ENCODE peak calls at places on chromosomes 4 and X, in five cellular contexts. One of them, this sample, is unnamed.
A peak's percentile ranks its signal among the peaks of the same experiment; 100 is the strongest.

GRCh38 chr4:15150636-15151432 is 148.6 kb downstream of the CPEB2 start:
- DNase-seq in cardiac muscle cell: no peak
- DNase-seq in PC-9: no peak
- DNase-seq in sigmoid colon: no peak
- DNase-seq in aorta: no peak
- DNase-seq in this sample: no peak

GRCh38 chr4:8345946-8346814 is 76.6 kb downstream of the HTRA3 start:
- DNase-seq in sigmoid colon: peak; percentile 40
- DNase-seq in PC-9: no peak
- DNase-seq in cardiac muscle cell: no peak
- DNase-seq in aorta: peak; percentile 26
- DNase-seq in this sample: no peak

GRCh38 chr4:109877400-109877799 is 29.5 kb downstream of the LRIT3 start:
- DNase-seq in PC-9: no peak
- DNase-seq in aorta: no peak
- DNase-seq in sigmoid colon: no peak
- DNase-seq in cardiac muscle cell: no peak
- DNase-seq in this sample: no peak

GRCh38 chr4:42750091-42750490 is 93.2 kb upstream of the ATP8A1 start:
- DNase-seq in PC-9: no peak
- DNase-seq in aorta: no peak
- DNase-seq in cardiac muscle cell: peak; percentile 45
- DNase-seq in sigmoid colon: no peak
- DNase-seq in this sample: peak; percentile 17

GRCh38 chr4:112099701-112100289 is 45.5 kb upstream of the FAM241A start:
- DNase-seq in sigmoid colon: no peak
- DNase-seq in cardiac muscle cell: peak; percentile 55
- DNase-seq in aorta: no peak
- DNase-seq in PC-9: no peak
- DNase-seq in this sample: no peak

GRCh38 chrX:153649178-153649914 is 2.3 kb downstream of the DUSP9 start:
- DNase-seq in PC-9: peak; percentile 42
- DNase-seq in cardiac muscle cell: peak; percentile 48
- DNase-seq in sigmoid colon: peak; percentile 49
- DNase-seq in aorta: peak; percentile 62
- DNase-seq in this sample: no peak

GRCh38 chr4:110808371-110808878 is 185.5 kb upstream of the PITX2 start:
- DNase-seq in aorta: no peak
- DNase-seq in sigmoid colon: no peak
- DNase-seq in cardiac muscle cell: no peak
- DNase-seq in PC-9: no peak
- DNase-seq in this sample: no peak

GRCh38 chr4:169404959-169405358 is 134.2 kb upstream of the SH3RF1 start:
- DNase-seq in PC-9: no peak
- DNase-seq in aorta: no peak
- DNase-seq in sigmoid colon: no peak
- DNase-seq in cardiac muscle cell: no peak
- DNase-seq in this sample: no peak

GRCh38 chr4:38387348-38387747 is 276.7 kb upstream of the KLF3 start:
- DNase-seq in sigmoid colon: peak; percentile 81
- DNase-seq in PC-9: no peak
- DNase-seq in aorta: no peak
- DNase-seq in cardiac muscle cell: peak; percentile 29
- DNase-seq in this sample: no peak

GRCh38 chrX:152138388-152138784 is at the start of gene MAGEA10:
- DNase-seq in cardiac muscle cell: no peak
- DNase-seq in PC-9: no peak
- DNase-seq in aorta: no peak
- DNase-seq in sigmoid colon: no peak
- DNase-seq in this sample: no peak

GRCh38 chr4:111883557-111883999 is 261.7 kb upstream of the FAM241A start:
- DNase-seq in sigmoid colon: no peak
- DNase-seq in PC-9: no peak
- DNase-seq in cardiac muscle cell: no peak
- DNase-seq in aorta: no peak
- DNase-seq in this sample: no peak

GRCh38 chr4:169231647-169232262 is 39.0 kb downstream of the SH3RF1 start:
- DNase-seq in cardiac muscle cell: no peak
- DNase-seq in PC-9: no peak
- DNase-seq in aorta: no peak
- DNase-seq in sigmoid colon: no peak
- DNase-seq in this sample: no peak

GRCh38 chr4:139918994-139919393 is 235.0 kb downstream of the MAML3 start:
- DNase-seq in PC-9: no peak
- DNase-seq in aorta: no peak
- DNase-seq in cardiac muscle cell: no peak
- DNase-seq in sigmoid colon: no peak
- DNase-seq in this sample: no peak

GRCh38 chrX:105837227-105837626 is 14.9 kb downstream of the NRK start:
- DNase-seq in aorta: peak; percentile 75
- DNase-seq in sigmoid colon: peak; percentile 86
- DNase-seq in cardiac muscle cell: peak; percentile 46
- DNase-seq in PC-9: peak; percentile 58
- DNase-seq in this sample: no peak

GRCh38 chr4:183861426-183861825 is 43.7 kb upstream of the STOX2 start:
- DNase-seq in cardiac muscle cell: no peak
- DNase-seq in aorta: no peak
- DNase-seq in sigmoid colon: no peak
- DNase-seq in PC-9: no peak
- DNase-seq in this sample: no peak

GRCh38 chr4:126702747-126703146 is 930.0 kb upstream of the INTU start:
- DNase-seq in sigmoid colon: no peak
- DNase-seq in aorta: no peak
- DNase-seq in PC-9: no peak
- DNase-seq in cardiac muscle cell: no peak
- DNase-seq in this sample: no peak
- H3K27ac ChIP-seq in sigmoid colon: no peak overlapping the region
- H3K27ac ChIP-seq in aorta: no peak overlapping the region
- H3K27ac ChIP-seq in PC-9: no peak overlapping the region
- H3K27ac ChIP-seq in cardiac muscle cell: no peak overlapping the region
- H3K27ac ChIP-seq in this sample: no peak overlapping the region

DNA sequence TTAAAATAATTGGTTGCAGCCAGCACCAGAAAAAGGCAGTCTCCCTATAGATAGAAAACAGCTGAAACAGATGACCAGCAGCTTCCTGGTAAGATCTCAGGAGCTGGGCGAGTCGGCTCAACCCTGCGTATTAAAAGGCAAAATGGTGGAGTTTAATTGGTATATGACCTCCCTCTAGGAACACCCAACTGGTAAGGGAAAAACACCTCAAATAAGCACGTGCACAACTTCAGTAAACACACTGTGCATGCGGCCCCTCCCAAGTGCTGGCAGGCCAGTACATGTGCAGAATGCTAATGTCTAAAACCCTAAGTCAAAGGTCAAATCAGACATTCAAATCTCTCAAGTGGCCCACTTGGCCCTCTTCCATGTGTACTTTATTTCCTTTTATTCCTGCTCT is 103.2 kb upstream of the PDE5A start:
- DNase-seq in PC-9: no peak
- DNase-seq in sigmoid colon: no peak
- DNase-seq in aorta: no peak
- DNase-seq in cardiac muscle cell: no peak
- DNase-seq in this sample: no peak
- H3K27ac ChIP-seq in PC-9: no peak overlapping the region
- H3K27ac ChIP-seq in sigmoid colon: no peak overlapping the region
- H3K27ac ChIP-seq in aorta: peak overlapping the region; percentile 81
- H3K27ac ChIP-seq in cardiac muscle cell: no peak overlapping the region
- H3K27ac ChIP-seq in this sample: no peak overlapping the region

DNA sequence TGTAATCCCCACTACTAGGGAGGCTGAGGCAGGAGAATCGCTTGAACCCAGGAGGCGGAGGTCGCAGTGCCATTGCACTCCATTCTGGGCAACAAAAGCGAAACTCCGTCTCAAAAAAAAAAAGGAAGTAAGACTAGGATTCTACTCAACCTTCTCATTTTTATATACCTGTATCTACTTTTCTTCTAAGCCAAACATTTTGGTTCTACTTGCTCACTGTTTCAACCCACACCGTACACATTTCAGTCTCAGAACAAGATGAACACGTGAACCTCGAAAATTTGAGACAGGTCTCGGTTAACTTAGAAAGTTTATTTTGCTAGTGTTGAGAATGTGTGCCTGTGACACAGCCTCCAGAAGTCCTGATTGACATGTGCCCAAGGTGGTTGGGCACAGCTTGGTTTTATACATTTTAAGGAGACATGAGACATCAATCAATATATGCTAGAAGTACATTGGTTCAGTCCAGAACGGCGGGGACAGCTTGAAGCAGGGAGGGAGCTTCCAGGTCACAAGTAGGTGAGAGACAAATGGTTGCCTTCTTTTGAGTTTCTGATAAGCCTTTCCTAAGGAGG is 3.7 kb downstream of the ADD1 start:
- DNase-seq in cardiac muscle cell: no peak
- DNase-seq in aorta: no peak
- DNase-seq in sigmoid colon: no peak
- DNase-seq in PC-9: no peak
- DNase-seq in this sample: no peak
- H3K27ac ChIP-seq in cardiac muscle cell: no peak overlapping the region
- H3K27ac ChIP-seq in aorta: no peak overlapping the region
- H3K27ac ChIP-seq in sigmoid colon: peak overlapping the region; percentile 61
- H3K27ac ChIP-seq in PC-9: no peak overlapping the region
- H3K27ac ChIP-seq in this sample: no peak overlapping the region

DNA sequence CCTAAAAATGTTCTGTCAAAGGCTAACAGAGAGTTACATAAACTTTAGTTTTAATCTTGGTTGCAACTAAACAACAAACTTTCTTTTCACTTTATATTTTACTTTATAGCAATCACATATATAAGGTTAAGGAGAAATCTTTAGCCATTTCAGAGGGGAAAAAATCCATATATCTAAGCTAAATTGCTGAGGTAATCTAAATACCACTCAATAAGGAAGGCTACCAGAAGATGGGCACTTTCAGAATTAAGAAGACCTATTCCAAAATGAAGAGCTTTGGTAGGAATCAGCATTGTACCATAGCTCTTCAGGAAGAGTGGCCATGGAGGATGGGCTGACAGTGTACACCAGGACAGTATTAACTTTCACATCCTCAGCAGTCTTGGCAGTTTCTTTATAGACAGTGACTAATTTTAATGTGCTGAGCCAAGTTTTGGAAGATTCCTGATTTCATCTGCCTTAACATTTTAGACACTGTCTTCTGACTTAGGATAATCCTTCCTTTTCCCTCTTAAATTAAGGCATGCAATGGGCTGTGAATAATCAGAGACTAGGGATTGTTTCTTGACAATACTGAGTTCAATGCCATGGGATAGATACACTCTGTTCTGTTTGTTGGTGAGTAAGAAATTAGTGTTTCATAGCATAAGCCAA is 7.1 kb downstream of the FAT4 start:
- DNase-seq in PC-9: no peak
- DNase-seq in cardiac muscle cell: no peak
- DNase-seq in sigmoid colon: no peak
- DNase-seq in aorta: no peak
- DNase-seq in this sample: no peak
- H3K27ac ChIP-seq in PC-9: no peak overlapping the region
- H3K27ac ChIP-seq in cardiac muscle cell: no peak overlapping the region
- H3K27ac ChIP-seq in sigmoid colon: peak overlapping the region; percentile 68
- H3K27ac ChIP-seq in aorta: no peak overlapping the region
- H3K27ac ChIP-seq in this sample: peak overlapping the region; percentile 43

GRCh38 chr4:145909331-145909730 is 29.3 kb downstream of the ZNF827 start:
- DNase-seq in sigmoid colon: peak; percentile 92
- DNase-seq in cardiac muscle cell: peak; percentile 64
- DNase-seq in aorta: no peak
- DNase-seq in PC-9: peak; percentile 86
- DNase-seq in this sample: peak; percentile 10

GRCh38 chr4:145904413-145905177 is 34.0 kb downstream of the ZNF827 start:
- DNase-seq in PC-9: no peak
- DNase-seq in sigmoid colon: no peak
- DNase-seq in cardiac muscle cell: no peak
- DNase-seq in aorta: no peak
- DNase-seq in this sample: no peak

GRCh38 chr4:145907363-145907762 is 31.3 kb downstream of the ZNF827 start:
- DNase-seq in cardiac muscle cell: no peak
- DNase-seq in PC-9: no peak
- DNase-seq in sigmoid colon: no peak
- DNase-seq in aorta: no peak
- DNase-seq in this sample: no peak

GRCh38 chr4:145909773-145910172 is 28.9 kb downstream of the ZNF827 start:
- DNase-seq in sigmoid colon: no peak
- DNase-seq in PC-9: peak; percentile 55
- DNase-seq in aorta: no peak
- DNase-seq in cardiac muscle cell: no peak
- DNase-seq in this sample: no peak

GRCh38 chr4:145907827-145908226 is 30.8 kb downstream of the ZNF827 start:
- DNase-seq in PC-9: no peak
- DNase-seq in aorta: no peak
- DNase-seq in cardiac muscle cell: no peak
- DNase-seq in sigmoid colon: no peak
- DNase-seq in this sample: no peak
- H3K27ac ChIP-seq in PC-9: no peak overlapping the region
- H3K27ac ChIP-seq in aorta: no peak overlapping the region
- H3K27ac ChIP-seq in cardiac muscle cell: peak overlapping the region; percentile 27
- H3K27ac ChIP-seq in sigmoid colon: no peak overlapping the region
- H3K27ac ChIP-seq in this sample: no peak overlapping the region

GRCh38 chrX:19877431-19877830 is 10.0 kb downstream of the SH3KBP1 start:
- DNase-seq in PC-9: no peak
- DNase-seq in sigmoid colon: no peak
- DNase-seq in aorta: no peak
- DNase-seq in cardiac muscle cell: no peak
- DNase-seq in this sample: no peak
- H3K27ac ChIP-seq in PC-9: no peak overlapping the region
- H3K27ac ChIP-seq in sigmoid colon: no peak overlapping the region
- H3K27ac ChIP-seq in aorta: no peak overlapping the region
- H3K27ac ChIP-seq in cardiac muscle cell: no peak overlapping the region
- H3K27ac ChIP-seq in this sample: no peak overlapping the region

GRCh38 chr4:41394362-41394960 is 137.7 kb downstream of the UCHL1 start:
- DNase-seq in sigmoid colon: no peak
- DNase-seq in aorta: no peak
- DNase-seq in cardiac muscle cell: no peak
- DNase-seq in PC-9: no peak
- DNase-seq in this sample: no peak
- H3K27ac ChIP-seq in sigmoid colon: no peak overlapping the region
- H3K27ac ChIP-seq in aorta: no peak overlapping the region
- H3K27ac ChIP-seq in cardiac muscle cell: no peak overlapping the region
- H3K27ac ChIP-seq in PC-9: peak overlapping the region; percentile 28
- H3K27ac ChIP-seq in this sample: peak overlapping the region; percentile 41

GRCh38 chrX:66163849-66164401 is at the start of gene HEPH:
- DNase-seq in PC-9: no peak
- DNase-seq in cardiac muscle cell: peak; percentile 58
- DNase-seq in aorta: no peak
- DNase-seq in sigmoid colon: no peak
- DNase-seq in this sample: no peak
- H3K27ac ChIP-seq in PC-9: no peak within 1 kb of the TSS
- H3K27ac ChIP-seq in cardiac muscle cell: peak within 1 kb of the TSS; percentile 77
- H3K27ac ChIP-seq in aorta: peak within 1 kb of the TSS; percentile 64
- H3K27ac ChIP-seq in sigmoid colon: peak within 1 kb of the TSS; percentile 77
- H3K27ac ChIP-seq in this sample: peak within 1 kb of the TSS; percentile 52

This sample was measured in substantia nigra.